ENCODE peak calls at places on chromosomes 4 and X, in five cellular contexts. A, H, P, W and X are unnamed samples. For H3K27me3, the result is how much of the 10 kb centered on the place peaks cover.

GRCh38 chrX:39816871-39817731 is 280.7 kb downstream of the BCOR start:
- DNase-seq in A (peak), W (peak), P (no peak), H (no peak), X (peak)

GRCh38 chrX:112851161-112851779 is 10.6 kb upstream of the AMOT start:
- DNase-seq in A (peak), W (no peak), P (no peak), H (no peak), X (peak)

GRCh38 chr4:47203593-47203992 is 172.2 kb downstream of the GABRB1 start:
- DNase-seq in H (no peak), A (no peak), W (no peak), P (no peak), X (no peak)

GRCh38 chrX:111262086-111262485 is 8.2 kb downstream of the CAPN6 start:
- DNase-seq in H (no peak), A (no peak), W (no peak), P (no peak), X (no peak)

GRCh38 chr4:16437836-16438235 is 211.6 kb upstream of the TAPT1 start:
- DNase-seq in H (no peak), W (peak), P (no peak), A (no peak), X (no peak)

GRCh38 chr4:128601992-128602695 is 207.4 kb upstream of the JADE1 start:
- DNase-seq in P (no peak), W (peak), A (no peak), H (peak), X (no peak)

GRCh38 chrX:148593146-148593545 is 92.7 kb downstream of the AFF2 start:
- DNase-seq in A (no peak), W (no peak), H (no peak), P (no peak), X (no peak)

GRCh38 chr4:48073567-48074103 is 57.1 kb downstream of the NIPAL1 start:
- DNase-seq in H (no peak), W (no peak), P (no peak), A (no peak), X (no peak)

GRCh38 chr4:25029479-25030282 is 1.1 kb downstream of the LGI2 start:
- DNase-seq in W (no peak), A (no peak), H (no peak), P (no peak), X (peak)

GRCh38 chr4:111991797-111992196 is 153.5 kb upstream of the FAM241A start:
- DNase-seq in W (peak), P (peak), A (no peak), H (no peak), X (no peak)

GRCh38 chr4:127007336-127007735 is 625.4 kb upstream of the INTU start:
- DNase-seq in W (no peak), H (no peak), A (no peak), P (no peak), X (no peak)

GRCh38 chr4:1802151-1802715 is 9.1 kb downstream of the FGFR3 start:
- DNase-seq in P (no peak), H (peak), A (no peak), W (peak), X (no peak)

GRCh38 chrX:12921886-12922599 is 15.6 kb downstream of the TLR8 start:
- DNase-seq in A (no peak), H (no peak), P (no peak), W (no peak), X (no peak)

GRCh38 chr4:186551849-186552248 is 3.5 kb downstream of the MTNR1A start:
- DNase-seq in P (no peak), W (no peak), A (no peak), H (no peak), X (no peak)

GRCh38 chr4:126899382-126899801 is 733.4 kb upstream of the INTU start:
- DNase-seq in P (peak), A (no peak), H (peak), W (peak), X (no peak)

GRCh38 chr4:71257761-71258160 is 81.1 kb upstream of the SLC4A4 start:
- DNase-seq in H (no peak), P (no peak), A (no peak), W (no peak), X (no peak)

GRCh38 chr4:38612996-38613395 is 51.0 kb upstream of the KLF3 start:
- DNase-seq in P (no peak), A (no peak), W (no peak), H (no peak), X (no peak)

GRCh38 chrX:8067754-8068469 is 103.2 kb downstream of the VCX2 start:
- DNase-seq in H (no peak), A (no peak), P (no peak), W (no peak), X (no peak)

GRCh38 chrX:153055827-153056748 is at the start of gene PNMA3:
- DNase-seq in W (peak), H (no peak), P (no peak), A (peak), X (peak)

GRCh38 chrX:68684291-68684918 is 36.9 kb downstream of the STARD8 start:
- DNase-seq in A (no peak), W (no peak), P (no peak), H (peak), X (no peak)

GRCh38 chrX:17831255-17831654 is 29.8 kb downstream of the RAI2 start:
- DNase-seq in P (no peak), H (no peak), A (no peak), W (no peak), X (no peak)

GRCh38 chr4:76696109-76696508 is 201.8 kb downstream of the SOWAHB start:
- DNase-seq in P (no peak), W (peak), H (no peak), A (peak), X (peak)

GRCh38 chr4:183960021-183960420 is 54.9 kb downstream of the STOX2 start:
- DNase-seq in H (peak), P (peak), W (peak), A (peak), X (peak)
- H3K27ac ChIP-seq in H (peak), P (no peak), W (no peak), A (no peak), X (peak)

GRCh38 chrX:109735241-109735744 is 2.2 kb upstream of the ACSL4 start:
- DNase-seq in P (no peak), W (no peak), H (no peak), A (no peak), X (no peak)

GRCh38 chrX:109733658-109734022 is 583 bp upstream of the ACSL4 start:
- DNase-seq in H (no peak), A (peak), W (no peak), P (no peak), X (no peak)

GRCh38 chrX:109732319-109732779 is 708 bp downstream of the ACSL4 start:
- DNase-seq in P (no peak), H (no peak), W (peak), A (peak), X (no peak)

DNA sequence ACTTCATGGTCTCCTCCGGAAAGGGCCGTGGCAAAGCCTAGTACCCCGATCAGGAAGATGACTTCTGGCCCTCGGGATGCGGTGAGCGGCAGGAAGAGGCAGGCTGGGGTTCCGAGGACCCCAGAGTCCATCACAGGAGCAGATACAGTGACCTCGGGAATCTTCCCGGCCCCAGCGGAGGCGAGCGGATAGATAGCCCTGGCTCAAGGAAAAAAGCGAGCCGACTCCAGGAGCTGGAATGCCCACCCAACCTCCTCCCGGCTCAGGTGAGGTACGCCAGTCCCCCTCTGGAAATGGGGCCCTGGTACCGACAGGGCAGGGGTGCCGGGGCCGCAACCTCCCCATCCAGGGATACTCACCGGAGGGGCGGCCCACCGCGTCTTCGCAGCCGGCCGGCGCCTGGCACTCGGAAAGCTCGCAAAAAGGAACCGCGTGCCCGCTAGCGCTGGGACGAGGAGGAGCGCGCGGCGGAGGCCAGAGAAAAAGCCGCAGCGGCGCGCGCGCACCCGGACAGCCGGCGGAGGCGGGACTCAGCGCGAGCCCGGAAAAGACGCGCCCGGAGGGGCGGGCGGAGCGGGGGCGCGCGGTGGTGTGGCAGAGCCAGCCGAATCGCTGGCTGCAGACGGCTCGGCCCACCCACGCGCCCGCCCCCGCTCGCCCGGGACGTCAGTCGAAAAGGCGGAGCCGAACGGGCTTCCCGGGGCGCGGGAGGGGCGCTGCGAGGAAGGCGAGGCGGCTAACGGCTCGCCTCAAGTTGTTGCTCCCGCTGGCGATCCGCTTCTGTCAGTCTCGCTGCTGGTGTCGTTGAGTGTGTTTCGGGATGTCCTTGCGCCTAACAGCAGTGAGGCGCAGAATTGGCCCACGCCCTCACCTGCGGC is at the start of gene ACSL4:
- DNase-seq in W (peak), H (peak), P (no peak), A (peak), X (peak)
- H3K27me3 ChIP-seq in W (under half), H (under half), P (under half), A (under half), X (under half)

GRCh38 chr4:156290811-156291210 is 337.1 kb upstream of the CTSO start:
- DNase-seq in H (no peak), P (no peak), W (peak), A (no peak), X (no peak)

GRCh38 chr4:156291317-156291716 is 337.7 kb upstream of the CTSO start:
- DNase-seq in P (peak), H (no peak), W (peak), A (no peak), X (no peak)

GRCh38 chr4:156294577-156294976 is 340.9 kb upstream of the CTSO start:
- DNase-seq in P (peak), H (no peak), W (peak), A (peak), X (peak)

GRCh38 chr4:156295676-156296075 is 342.0 kb upstream of the CTSO start:
- DNase-seq in H (no peak), A (no peak), P (no peak), W (peak), X (no peak)

DNA sequence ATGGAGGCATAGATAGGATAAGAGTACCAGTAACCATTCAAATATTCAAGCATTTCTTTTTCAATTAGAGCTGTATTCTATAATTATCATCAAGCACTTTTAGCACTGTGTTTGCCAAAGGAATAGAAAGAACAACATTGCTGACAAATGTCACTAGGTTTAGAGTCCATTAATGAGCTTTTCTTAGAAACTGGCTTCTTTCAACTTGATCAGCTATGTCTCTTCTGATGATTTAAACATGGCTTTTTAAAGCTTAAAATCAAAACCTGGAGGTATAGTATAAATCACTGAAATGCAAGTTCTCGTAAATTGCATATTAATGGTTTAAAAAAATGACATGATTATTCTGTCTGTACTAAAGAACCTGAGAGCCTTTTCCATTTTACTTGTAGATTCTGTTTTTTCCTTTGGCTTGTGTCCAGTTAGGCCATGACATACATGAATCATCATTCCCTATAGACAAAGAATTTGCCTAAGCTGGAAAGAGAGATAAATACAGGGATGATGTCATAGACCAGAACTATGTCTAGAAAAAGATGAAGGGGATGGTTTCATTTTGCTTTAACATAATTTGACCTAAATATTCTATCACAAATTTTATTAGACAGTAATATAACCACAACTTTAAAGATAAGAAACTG is 340.1 kb upstream of the CTSO start:
- DNase-seq in W (peak), H (no peak), A (no peak), P (peak), X (no peak)
- H3K27ac ChIP-seq in W (no peak), H (no peak), A (no peak), P (no peak), X (no peak)

DNA sequence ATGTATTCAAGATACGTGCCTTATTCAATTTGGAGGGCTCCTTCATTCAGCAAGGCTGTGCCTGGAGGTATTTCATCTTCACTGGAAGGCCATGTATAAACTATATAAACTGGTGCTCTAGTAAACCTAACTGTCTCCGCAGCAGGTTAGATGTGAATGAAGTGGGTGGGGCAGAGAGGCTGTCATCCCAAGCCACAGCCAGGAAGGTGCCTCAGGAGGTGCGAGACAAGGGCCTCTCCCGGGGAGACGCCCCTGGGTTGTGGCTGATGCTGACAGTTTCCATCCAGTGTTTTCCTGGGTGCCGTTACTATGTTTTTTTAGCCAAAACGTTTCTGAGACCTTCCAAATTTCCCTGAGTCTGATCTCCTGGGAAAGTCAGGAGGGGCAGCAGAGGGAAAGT is 221.5 kb upstream of the RPL34 start:
- DNase-seq in A (no peak), W (no peak), P (no peak), H (no peak), X (peak)
- H3K27me3 ChIP-seq in A (under half), W (under half), P (under half), H (under half), X (under half)

GRCh38 chrX:10106801-10107200 is 50.0 kb upstream of the CLCN4 start:
- DNase-seq in P (no peak), H (no peak), A (no peak), W (no peak), X (no peak)
- H3K27ac ChIP-seq in P (no peak), H (peak), A (no peak), W (no peak), X (no peak)

GRCh38 chr4:41877020-41877796 is 58.0 kb upstream of the TMEM33 start:
- DNase-seq in H (no peak), A (no peak), W (no peak), P (no peak), X (peak)

GRCh38 chr4:41879552-41879951 is 55.7 kb upstream of the TMEM33 start:
- DNase-seq in W (no peak), P (no peak), A (no peak), H (no peak), X (no peak)

GRCh38 chr4:41880022-41880837 is 55.0 kb upstream of the TMEM33 start:
- DNase-seq in A (peak), W (no peak), H (no peak), P (no peak), X (peak)

GRCh38 chr4:41878991-41879491 is 56.2 kb upstream of the TMEM33 start:
- DNase-seq in W (no peak), A (peak), H (no peak), P (no peak), X (peak)

GRCh38 chr4:41878170-41878941 is 56.9 kb upstream of the TMEM33 start:
- DNase-seq in H (no peak), P (no peak), W (no peak), A (peak), X (peak)
- H3K27me3 ChIP-seq in H (half or more), P (half or more), W (half or more), A (half or more), X (half or more)

GRCh38 chr4:86450861-86451260 is 91.0 kb upstream of the MAPK10 start:
- DNase-seq in A (peak), P (no peak), W (no peak), H (no peak), X (no peak)

GRCh38 chr4:86450189-86450588 is 90.3 kb upstream of the MAPK10 start:
- DNase-seq in W (no peak), P (no peak), A (no peak), H (no peak), X (no peak)

GRCh38 chr4:86451560-86452322 is 91.9 kb upstream of the MAPK10 start:
- DNase-seq in W (peak), H (no peak), P (no peak), A (peak), X (peak)

GRCh38 chr4:86453044-86453501 is 93.2 kb upstream of the MAPK10 start:
- DNase-seq in A (no peak), H (peak), W (no peak), P (peak), X (no peak)

GRCh38 chr4:86452323-86452995 is 92.6 kb upstream of the MAPK10 start:
- DNase-seq in W (no peak), H (no peak), P (no peak), A (no peak), X (no peak)
- H3K27ac ChIP-seq in W (no peak), H (peak), P (peak), A (peak), X (no peak)